ENCODE peak calls at places on chromosome 17, in nine cellular contexts. Q is HFF-Myc, O is myocyte, K is mucosa of gallbladder, G is GM04504, P is ELR, S is NCI-H1930, J is transverse colon, R is coronary artery. W is an unnamed sample.

GRCh38 chr17:5871666-5872065 is 198.5 kb upstream of the WSCD1 start:
- DNase-seq in G (no peak), J (no peak), K (no peak), O (no peak), P (no peak), R (no peak), S (no peak), Q (no peak), W (no peak)

GRCh38 chr17:62049299-62049698 is 15.8 kb downstream of the MED13 start:
- DNase-seq in K (no peak), J (no peak), P (no peak), O (no peak), G (no peak), S (no peak), Q (no peak), R (no peak), W (no peak)

GRCh38 chr17:65334391-65334790 is 197.2 kb downstream of the RGS9 start:
- DNase-seq in S (no peak), J (no peak), K (no peak), P (peak; percentile 56), O (no peak), Q (no peak), G (no peak), R (no peak), W (no peak)

GRCh38 chr17:35448214-35448898 is at the start of gene SLFN13:
- DNase-seq in Q (peak; percentile 40), G (no peak), O (peak; percentile 44), K (peak; percentile 85), S (peak; percentile 80), R (peak; percentile 78), P (peak; percentile 69), J (peak; percentile 82), W (peak; percentile 4)

GRCh38 chr17:37813753-37814152 is 68.9 kb upstream of the HNF1B start:
- DNase-seq in Q (no peak), R (no peak), S (no peak), O (no peak), J (no peak), K (no peak), G (peak; percentile 81), P (peak; percentile 92), W (no peak)

GRCh38 chr17:59426031-59426430 is 94.6 kb downstream of the YPEL2 start:
- DNase-seq in O (no peak), J (no peak), P (no peak), R (no peak), G (no peak), K (no peak), S (no peak), Q (no peak), W (no peak)

GRCh38 chr17:75695830-75696271 is 25.4 kb upstream of the ITGB4 start:
- DNase-seq in K (peak; percentile 57), J (peak; percentile 74), G (no peak), P (no peak), O (peak; percentile 99), R (no peak), S (no peak), Q (no peak), W (peak; percentile 41)

GRCh38 chr17:10754109-10754508 is 24.3 kb upstream of the TMEM220 start:
- DNase-seq in K (no peak), O (peak; percentile 31), Q (no peak), R (no peak), G (no peak), P (peak; percentile 45), J (peak; percentile 63), S (no peak), W (no peak)

GRCh38 chr17:82065638-82066303 is at the start of gene DUS1L:
- DNase-seq in G (peak; percentile 29), J (peak; percentile 67), R (no peak), P (peak; percentile 68), K (peak; percentile 53), Q (no peak), S (no peak), O (peak; percentile 61), W (peak; percentile 57)

GRCh38 chr17:31144427-31144826 is 49.6 kb downstream of the NF1 start:
- DNase-seq in O (no peak), S (no peak), Q (no peak), G (no peak), J (no peak), P (no peak), R (no peak), K (no peak), W (no peak)

GRCh38 chr17:4901108-4901647 is 1.7 kb downstream of the CHRNE start:
- DNase-seq in Q (no peak), O (no peak), G (no peak), K (no peak), J (no peak), P (no peak), R (peak; percentile 69), S (no peak), W (no peak)

GRCh38 chr17:39665642-39666221 is 583 bp downstream of the TCAP start:
- DNase-seq in G (no peak), P (peak; percentile 40), Q (no peak), O (peak; percentile 80), R (no peak), J (no peak), K (no peak), S (no peak), W (no peak)

GRCh38 chr17:9419932-9420453 is 155.6 kb downstream of the STX8 start:
- DNase-seq in J (no peak), O (peak; percentile 48), R (no peak), G (no peak), K (no peak), Q (no peak), S (no peak), P (no peak), W (no peak)

GRCh38 chr17:59791603-59792457 is 84.4 kb downstream of the VMP1 start:
- DNase-seq in O (peak; percentile 15), J (no peak), K (no peak), P (no peak), Q (no peak), G (no peak), R (no peak), S (no peak), W (peak; percentile 35)